ENCODE peak calls at places on chromosome 4, in ten cellular contexts. One of them, this sample, is unnamed.

GRCh38 chr4:6362896-6363295 is 93.2 kb downstream of the WFS1 start:
- DNase-seq in sigmoid colon: no peak
- DNase-seq in prostate gland: no peak
- DNase-seq in ovary: no peak
- DNase-seq in heart left ventricle: peak; percentile 46
- DNase-seq in A549: no peak
- DNase-seq in right lobe of liver: peak; percentile 51
- DNase-seq in upper lobe of left lung: no peak
- DNase-seq in body of pancreas: peak; percentile 23
- DNase-seq in suprapubic skin: no peak
- DNase-seq in this sample: no peak

GRCh38 chr4:6118201-6118600 is 82.1 kb downstream of the JAKMIP1 start:
- DNase-seq in sigmoid colon: no peak
- DNase-seq in body of pancreas: no peak
- DNase-seq in prostate gland: no peak
- DNase-seq in upper lobe of left lung: no peak
- DNase-seq in suprapubic skin: peak; percentile 28
- DNase-seq in heart left ventricle: no peak
- DNase-seq in ovary: no peak
- DNase-seq in right lobe of liver: no peak
- DNase-seq in A549: no peak
- DNase-seq in this sample: no peak

GRCh38 chr4:56656346-56656643 is 24.8 kb downstream of the HOPX start:
- DNase-seq in upper lobe of left lung: peak; percentile 34
- DNase-seq in sigmoid colon: no peak
- DNase-seq in A549: no peak
- DNase-seq in heart left ventricle: peak; percentile 38
- DNase-seq in right lobe of liver: no peak
- DNase-seq in body of pancreas: peak; percentile 9
- DNase-seq in suprapubic skin: no peak
- DNase-seq in ovary: no peak
- DNase-seq in prostate gland: no peak
- DNase-seq in this sample: no peak

GRCh38 chr4:107997001-107997788 is 7.5 kb downstream of the HADH start:
- DNase-seq in A549: no peak
- DNase-seq in body of pancreas: no peak
- DNase-seq in prostate gland: no peak
- DNase-seq in right lobe of liver: no peak
- DNase-seq in heart left ventricle: peak; percentile 58
- DNase-seq in sigmoid colon: peak; percentile 84
- DNase-seq in suprapubic skin: no peak
- DNase-seq in upper lobe of left lung: peak; percentile 49
- DNase-seq in ovary: no peak
- DNase-seq in this sample: no peak

GRCh38 chr4:15162465-15163283 is 160.4 kb downstream of the CPEB2 start:
- DNase-seq in body of pancreas: no peak
- DNase-seq in suprapubic skin: no peak
- DNase-seq in upper lobe of left lung: no peak
- DNase-seq in heart left ventricle: no peak
- DNase-seq in A549: no peak
- DNase-seq in prostate gland: no peak
- DNase-seq in right lobe of liver: no peak
- DNase-seq in ovary: no peak
- DNase-seq in sigmoid colon: no peak
- DNase-seq in this sample: no peak

GRCh38 chr4:149029056-149029651 is 586.9 kb upstream of the NR3C2 start:
- DNase-seq in right lobe of liver: no peak
- DNase-seq in A549: no peak
- DNase-seq in heart left ventricle: no peak
- DNase-seq in suprapubic skin: no peak
- DNase-seq in body of pancreas: peak; percentile 75
- DNase-seq in prostate gland: no peak
- DNase-seq in sigmoid colon: no peak
- DNase-seq in ovary: no peak
- DNase-seq in upper lobe of left lung: no peak
- DNase-seq in this sample: no peak

GRCh38 chr4:94412019-94413017 is 39.4 kb upstream of the PDLIM5 start:
- DNase-seq in A549: no peak
- DNase-seq in right lobe of liver: no peak
- DNase-seq in ovary: no peak
- DNase-seq in heart left ventricle: no peak
- DNase-seq in sigmoid colon: no peak
- DNase-seq in upper lobe of left lung: no peak
- DNase-seq in body of pancreas: peak; percentile 14
- DNase-seq in suprapubic skin: no peak
- DNase-seq in prostate gland: peak; percentile 8
- DNase-seq in this sample: no peak

GRCh38 chr4:184345573-184345922 is 127.9 kb upstream of the ENPP6 start:
- DNase-seq in upper lobe of left lung: peak; percentile 78
- DNase-seq in heart left ventricle: peak; percentile 85
- DNase-seq in sigmoid colon: peak; percentile 72
- DNase-seq in prostate gland: no peak
- DNase-seq in suprapubic skin: no peak
- DNase-seq in body of pancreas: no peak
- DNase-seq in A549: no peak
- DNase-seq in ovary: no peak
- DNase-seq in right lobe of liver: peak; percentile 75
- DNase-seq in this sample: no peak

DNA sequence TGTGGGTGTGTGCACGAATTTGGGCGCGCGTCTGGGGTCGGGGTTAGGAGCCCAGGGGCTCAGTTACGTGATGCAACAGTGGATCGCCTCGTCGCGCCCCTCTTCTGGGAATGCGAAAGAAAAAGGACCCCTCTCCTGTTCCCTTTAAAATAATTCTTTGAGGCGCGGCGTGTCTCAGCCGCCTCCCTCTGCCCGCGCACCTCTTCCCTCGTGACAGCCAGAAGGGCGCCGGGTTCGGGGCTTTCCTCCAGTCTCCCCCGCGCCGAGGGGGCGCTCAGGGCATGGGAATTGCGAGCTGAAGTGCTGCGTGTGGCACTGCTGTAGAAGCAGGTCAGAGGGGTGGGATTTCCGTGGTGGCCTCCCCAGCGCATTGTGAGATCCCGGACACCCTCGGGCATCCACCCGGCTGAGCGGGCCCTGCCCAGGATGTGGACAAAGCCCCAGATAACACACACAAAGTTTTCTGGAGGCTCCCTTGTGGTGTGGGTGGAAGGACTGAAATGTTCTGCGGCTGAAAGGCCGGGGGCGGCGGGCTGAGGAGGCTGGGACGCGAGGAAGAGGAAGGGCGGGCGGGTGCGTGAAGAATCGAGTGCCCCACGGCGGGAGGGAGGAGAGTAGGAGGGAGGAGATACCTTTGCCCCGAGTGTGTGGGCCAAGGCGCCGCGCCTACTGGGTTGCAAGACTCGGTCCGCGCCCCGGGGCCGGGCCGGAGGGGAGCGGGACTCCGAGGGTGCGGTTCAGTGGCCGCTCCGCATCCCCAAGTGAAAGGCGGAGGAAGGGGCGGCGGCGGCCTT is 697 bp downstream of the SEPTIN11 start:
- DNase-seq in heart left ventricle: peak; percentile 54
- DNase-seq in ovary: peak; percentile 55
- DNase-seq in A549: peak; percentile 19
- DNase-seq in suprapubic skin: peak; percentile 87
- DNase-seq in body of pancreas: peak; percentile 57
- DNase-seq in right lobe of liver: peak; percentile 80
- DNase-seq in prostate gland: peak; percentile 20
- DNase-seq in upper lobe of left lung: peak; percentile 34
- DNase-seq in sigmoid colon: peak; percentile 83
- DNase-seq in this sample: peak; percentile 47
- TF ChIP-seq CTCF in heart left ventricle: no peak
- TF ChIP-seq CTCF in ovary: no peak
- TF ChIP-seq CTCF in A549: no peak
- TF ChIP-seq CTCF in suprapubic skin: no peak
- TF ChIP-seq CTCF in body of pancreas: no peak
- TF ChIP-seq CTCF in right lobe of liver: no peak
- TF ChIP-seq CTCF in prostate gland: no peak
- TF ChIP-seq CTCF in upper lobe of left lung: no peak
- TF ChIP-seq CTCF in sigmoid colon: no peak
- TF ChIP-seq CTCF in this sample: no peak

GRCh38 chr4:41940834-41941233 is 5.6 kb downstream of the TMEM33 start:
- DNase-seq in body of pancreas: no peak
- DNase-seq in prostate gland: no peak
- DNase-seq in sigmoid colon: no peak
- DNase-seq in A549: no peak
- DNase-seq in right lobe of liver: no peak
- DNase-seq in ovary: no peak
- DNase-seq in heart left ventricle: no peak
- DNase-seq in upper lobe of left lung: no peak
- DNase-seq in suprapubic skin: no peak
- DNase-seq in this sample: no peak

GRCh38 chr4:41933997-41934812 is 1.0 kb upstream of the TMEM33 start:
- DNase-seq in A549: no peak
- DNase-seq in prostate gland: no peak
- DNase-seq in sigmoid colon: no peak
- DNase-seq in upper lobe of left lung: no peak
- DNase-seq in ovary: no peak
- DNase-seq in right lobe of liver: peak; percentile 66
- DNase-seq in heart left ventricle: no peak
- DNase-seq in body of pancreas: no peak
- DNase-seq in suprapubic skin: no peak
- DNase-seq in this sample: no peak

GRCh38 chr4:41934813-41935651 is at the start of gene TMEM33:
- DNase-seq in sigmoid colon: peak; percentile 94
- DNase-seq in A549: peak; percentile 68
- DNase-seq in suprapubic skin: peak; percentile 91
- DNase-seq in right lobe of liver: peak; percentile 92
- DNase-seq in prostate gland: peak; percentile 89
- DNase-seq in upper lobe of left lung: peak; percentile 89
- DNase-seq in heart left ventricle: peak; percentile 91
- DNase-seq in ovary: peak; percentile 83
- DNase-seq in body of pancreas: peak; percentile 89
- DNase-seq in this sample: peak; percentile 67

GRCh38 chr4:41935652-41936021 is 408 bp downstream of the TMEM33 start:
- DNase-seq in ovary: no peak
- DNase-seq in prostate gland: no peak
- DNase-seq in A549: peak; percentile 8
- DNase-seq in suprapubic skin: no peak
- DNase-seq in body of pancreas: no peak
- DNase-seq in right lobe of liver: no peak
- DNase-seq in upper lobe of left lung: no peak
- DNase-seq in sigmoid colon: no peak
- DNase-seq in heart left ventricle: no peak
- DNase-seq in this sample: no peak

DNA sequence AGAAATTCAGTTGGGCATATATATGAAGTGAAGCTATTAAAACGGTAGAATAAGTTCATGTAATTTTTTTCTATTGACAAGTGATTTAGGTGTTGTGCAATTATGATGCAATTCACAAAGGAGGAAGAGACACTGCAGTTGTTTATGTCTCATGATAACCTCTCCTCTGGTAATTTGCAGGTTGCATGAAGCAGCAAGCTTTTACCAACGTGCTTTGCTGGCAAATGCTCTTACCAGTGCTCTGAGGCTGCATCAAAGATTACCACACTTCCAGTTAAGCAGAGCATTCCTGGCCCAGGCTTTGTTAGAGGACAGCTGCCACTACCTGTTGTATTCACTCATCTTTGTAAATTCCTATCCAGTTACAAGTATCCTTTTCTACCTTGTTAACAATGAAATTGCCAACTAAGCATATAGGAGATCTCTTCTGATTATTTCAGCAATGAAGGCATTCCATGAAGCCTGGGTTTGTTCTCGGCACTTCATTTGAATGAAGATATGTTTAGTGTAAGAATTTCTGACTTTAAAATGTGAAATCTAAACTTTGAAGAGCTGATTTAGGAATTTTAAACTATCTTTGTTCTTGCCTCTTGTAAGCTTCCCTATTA is 3.9 kb downstream of the TMEM33 start:
- DNase-seq in suprapubic skin: no peak
- DNase-seq in body of pancreas: no peak
- DNase-seq in prostate gland: no peak
- DNase-seq in upper lobe of left lung: peak; percentile 30
- DNase-seq in right lobe of liver: no peak
- DNase-seq in sigmoid colon: no peak
- DNase-seq in ovary: no peak
- DNase-seq in heart left ventricle: no peak
- DNase-seq in A549: no peak
- DNase-seq in this sample: no peak
- H3K27ac ChIP-seq in suprapubic skin: peak overlapping the region; percentile 51
- H3K27ac ChIP-seq in body of pancreas: no peak overlapping the region
- H3K27ac ChIP-seq in prostate gland: no peak overlapping the region
- H3K27ac ChIP-seq in upper lobe of left lung: no peak overlapping the region
- H3K27ac ChIP-seq in right lobe of liver: peak overlapping the region; percentile 27
- H3K27ac ChIP-seq in sigmoid colon: no peak overlapping the region
- H3K27ac ChIP-seq in ovary: no peak overlapping the region
- H3K27ac ChIP-seq in heart left ventricle: no peak overlapping the region
- H3K27ac ChIP-seq in A549: no peak overlapping the region
- H3K27ac ChIP-seq in this sample: no peak overlapping the region

GRCh38 chr4:102787944-102788343 is 27.2 kb upstream of the MANBA start:
- DNase-seq in upper lobe of left lung: no peak
- DNase-seq in right lobe of liver: no peak
- DNase-seq in sigmoid colon: no peak
- DNase-seq in suprapubic skin: no peak
- DNase-seq in heart left ventricle: no peak
- DNase-seq in prostate gland: no peak
- DNase-seq in A549: no peak
- DNase-seq in ovary: no peak
- DNase-seq in body of pancreas: no peak
- DNase-seq in this sample: no peak

GRCh38 chr4:102789317-102789717 is 28.5 kb upstream of the MANBA start:
- DNase-seq in heart left ventricle: no peak
- DNase-seq in suprapubic skin: no peak
- DNase-seq in right lobe of liver: no peak
- DNase-seq in prostate gland: no peak
- DNase-seq in ovary: no peak
- DNase-seq in body of pancreas: no peak
- DNase-seq in A549: no peak
- DNase-seq in upper lobe of left lung: no peak
- DNase-seq in sigmoid colon: no peak
- DNase-seq in this sample: no peak

GRCh38 chr4:102792361-102792936 is 31.7 kb upstream of the MANBA start:
- DNase-seq in A549: no peak
- DNase-seq in right lobe of liver: no peak
- DNase-seq in heart left ventricle: no peak
- DNase-seq in suprapubic skin: no peak
- DNase-seq in sigmoid colon: no peak
- DNase-seq in ovary: no peak
- DNase-seq in body of pancreas: no peak
- DNase-seq in prostate gland: no peak
- DNase-seq in upper lobe of left lung: no peak
- DNase-seq in this sample: no peak

GRCh38 chr4:102794999-102795398 is 32.4 kb downstream of the UBE2D3 start:
- DNase-seq in heart left ventricle: no peak
- DNase-seq in body of pancreas: no peak
- DNase-seq in upper lobe of left lung: no peak
- DNase-seq in A549: no peak
- DNase-seq in sigmoid colon: no peak
- DNase-seq in suprapubic skin: no peak
- DNase-seq in prostate gland: no peak
- DNase-seq in right lobe of liver: no peak
- DNase-seq in ovary: no peak
- DNase-seq in this sample: no peak

DNA sequence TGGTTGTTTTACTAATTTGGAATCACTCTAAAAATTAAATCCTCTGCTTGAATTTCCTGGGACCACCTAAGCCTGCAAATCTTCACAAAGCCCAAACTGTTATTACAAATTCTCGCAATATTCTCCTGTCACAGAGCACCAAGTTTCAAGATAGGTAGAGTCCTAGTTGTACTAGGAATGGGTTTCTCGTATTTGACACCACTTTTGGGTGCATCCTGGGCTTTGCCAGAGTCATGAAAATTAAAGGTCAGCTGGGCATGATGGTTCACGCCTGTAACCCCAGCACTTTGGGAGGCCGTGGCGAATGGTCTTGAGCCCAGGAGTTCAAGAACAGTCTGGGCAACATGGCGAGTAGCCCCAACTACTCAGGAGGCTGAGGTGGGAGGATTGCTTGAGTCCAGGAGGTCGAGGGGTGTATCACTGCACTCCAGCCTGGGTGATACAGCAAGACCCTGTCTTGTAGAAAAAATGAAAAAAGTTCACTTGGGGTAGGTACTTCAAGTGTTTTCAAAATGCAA is 30.6 kb upstream of the MANBA start:
- DNase-seq in body of pancreas: no peak
- DNase-seq in A549: no peak
- DNase-seq in upper lobe of left lung: no peak
- DNase-seq in sigmoid colon: no peak
- DNase-seq in right lobe of liver: no peak
- DNase-seq in heart left ventricle: no peak
- DNase-seq in prostate gland: no peak
- DNase-seq in suprapubic skin: no peak
- DNase-seq in ovary: no peak
- DNase-seq in this sample: no peak
- TF ChIP-seq POLR2A in body of pancreas: no peak
- TF ChIP-seq POLR2A in A549: no peak
- TF ChIP-seq POLR2A in upper lobe of left lung: no peak
- TF ChIP-seq POLR2A in sigmoid colon: no peak
- TF ChIP-seq POLR2A in right lobe of liver: no peak
- TF ChIP-seq POLR2A in heart left ventricle: no peak
- TF ChIP-seq POLR2A in prostate gland: no peak
- TF ChIP-seq POLR2A in suprapubic skin: no peak
- TF ChIP-seq POLR2A in ovary: no peak
- TF ChIP-seq POLR2A in this sample: no peak

DNA sequence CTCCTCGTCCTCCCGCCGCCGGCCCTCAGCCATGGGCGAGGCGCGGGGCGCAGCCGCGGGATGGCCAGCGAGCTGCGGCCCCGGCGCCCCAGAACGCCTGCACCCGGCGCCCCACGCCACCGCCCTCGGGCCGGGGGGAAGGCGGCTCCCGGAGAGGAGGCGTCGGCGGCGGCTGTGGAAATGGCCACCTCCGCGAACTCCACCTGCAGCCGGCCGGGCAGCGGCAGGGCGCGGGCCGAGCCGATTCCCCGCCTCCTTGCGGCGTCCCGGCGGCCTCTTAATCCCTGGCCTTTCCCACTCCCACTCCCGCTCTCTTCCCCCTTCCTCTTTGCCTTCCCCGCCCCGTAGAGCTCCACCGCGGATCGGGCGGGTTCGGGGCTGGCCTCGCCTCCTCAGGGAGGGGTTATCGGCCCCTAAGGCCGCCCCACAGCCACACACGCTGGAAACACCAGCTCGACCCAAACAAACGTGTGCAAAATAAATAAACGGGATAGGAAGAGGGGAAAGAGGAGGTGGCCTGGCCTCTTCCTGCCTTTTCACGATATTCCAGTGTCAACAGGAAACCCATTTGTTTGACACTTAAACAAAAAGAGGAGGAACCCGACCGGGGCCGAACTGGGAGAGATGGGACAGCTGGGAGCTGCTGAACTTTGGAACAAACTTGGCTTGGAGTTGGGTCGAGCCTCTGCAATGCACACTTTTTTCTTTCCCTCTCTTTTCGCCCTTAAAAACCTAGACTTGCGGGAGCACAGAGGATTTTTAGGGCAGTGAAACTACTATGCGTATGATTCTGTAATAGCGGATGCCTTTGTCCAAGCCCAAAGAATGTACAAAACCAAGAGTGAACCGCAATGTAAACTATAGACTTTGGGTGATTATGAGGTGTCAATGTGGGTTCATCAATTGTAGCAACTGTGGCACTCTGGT is at the start of gene SH3D19:
- DNase-seq in upper lobe of left lung: peak; percentile 72
- DNase-seq in heart left ventricle: peak; percentile 84
- DNase-seq in prostate gland: peak; percentile 58
- DNase-seq in sigmoid colon: peak; percentile 89
- DNase-seq in suprapubic skin: peak; percentile 84
- DNase-seq in ovary: peak; percentile 74
- DNase-seq in right lobe of liver: peak; percentile 96
- DNase-seq in body of pancreas: peak; percentile 80
- DNase-seq in A549: peak; percentile 61
- DNase-seq in this sample: peak; percentile 55
- TF ChIP-seq CTCF in upper lobe of left lung: peak; percentile 25
- TF ChIP-seq CTCF in heart left ventricle: no peak
- TF ChIP-seq CTCF in prostate gland: no peak
- TF ChIP-seq CTCF in sigmoid colon: no peak
- TF ChIP-seq CTCF in suprapubic skin: no peak
- TF ChIP-seq CTCF in ovary: no peak
- TF ChIP-seq CTCF in right lobe of liver: no peak
- TF ChIP-seq CTCF in body of pancreas: no peak
- TF ChIP-seq CTCF in A549: no peak
- TF ChIP-seq CTCF in this sample: peak; percentile 35

This sample was measured in tibial nerve.